ENCODE peak calls at places on chromosomes 13 and 19, in five cellular contexts. One of them, this sample, is unnamed.
A peak's percentile ranks its signal among the peaks of the same experiment; 100 is the strongest.

GRCh38 chr19:8151499-8152035 is 2.2 kb upstream of the FBN3 start:
- DNase-seq in RWPE2: no peak
- DNase-seq in hepatocyte: no peak
- DNase-seq in ovary: no peak
- DNase-seq in body of pancreas: no peak
- DNase-seq in this sample: no peak

GRCh38 chr13:24406524-24406923 is 97.1 kb downstream of the C1QTNF9 start:
- DNase-seq in RWPE2: no peak
- DNase-seq in hepatocyte: no peak
- DNase-seq in ovary: no peak
- DNase-seq in body of pancreas: no peak
- DNase-seq in this sample: no peak

GRCh38 chr19:7916137-7916907 is 1.7 kb downstream of the TGFBR3L start:
- DNase-seq in RWPE2: no peak
- DNase-seq in hepatocyte: peak; percentile 67
- DNase-seq in ovary: no peak
- DNase-seq in body of pancreas: no peak
- DNase-seq in this sample: no peak

GRCh38 chr13:45372189-45373115 is 31.5 kb upstream of the TPT1 start:
- DNase-seq in RWPE2: no peak
- DNase-seq in hepatocyte: no peak
- DNase-seq in ovary: no peak
- DNase-seq in body of pancreas: peak; percentile 32
- DNase-seq in this sample: no peak

GRCh38 chr19:50820086-50820485 is 3.5 kb downstream of the KLK1 start:
- DNase-seq in RWPE2: no peak
- DNase-seq in hepatocyte: no peak
- DNase-seq in ovary: no peak
- DNase-seq in body of pancreas: peak; percentile 35
- DNase-seq in this sample: no peak

GRCh38 chr13:62643007-62643483 is 1227.4 kb upstream of the PCDH20 start:
- DNase-seq in RWPE2: no peak
- DNase-seq in hepatocyte: peak; percentile 40
- DNase-seq in ovary: no peak
- DNase-seq in body of pancreas: no peak
- DNase-seq in this sample: no peak

GRCh38 chr13:59879281-59879680 is 284.4 kb downstream of the DIAPH3 start:
- DNase-seq in RWPE2: no peak
- DNase-seq in hepatocyte: no peak
- DNase-seq in ovary: no peak
- DNase-seq in body of pancreas: no peak
- DNase-seq in this sample: no peak

GRCh38 chr13:71285700-71286099 is 581.3 kb downstream of the DACH1 start:
- DNase-seq in RWPE2: no peak
- DNase-seq in hepatocyte: no peak
- DNase-seq in ovary: no peak
- DNase-seq in body of pancreas: peak; percentile 10
- DNase-seq in this sample: no peak

GRCh38 chr19:27846944-27847343 is 1366.0 kb downstream of the UQCRFS1 start:
- DNase-seq in RWPE2: no peak
- DNase-seq in hepatocyte: no peak
- DNase-seq in ovary: no peak
- DNase-seq in body of pancreas: no peak
- DNase-seq in this sample: no peak

GRCh38 chr19:31666126-31666525 is 316.9 kb upstream of the TSHZ3 start:
- DNase-seq in RWPE2: no peak
- DNase-seq in hepatocyte: no peak
- DNase-seq in ovary: no peak
- DNase-seq in body of pancreas: no peak
- DNase-seq in this sample: no peak

GRCh38 chr13:104567114-104567513 is 1500.9 kb upstream of the SLC10A2 start:
- DNase-seq in RWPE2: no peak
- DNase-seq in hepatocyte: no peak
- DNase-seq in ovary: no peak
- DNase-seq in body of pancreas: no peak
- DNase-seq in this sample: no peak

GRCh38 chr19:10262771-10263170 is 8.1 kb upstream of the ICAM1 start:
- DNase-seq in RWPE2: no peak
- DNase-seq in hepatocyte: no peak
- DNase-seq in ovary: no peak
- DNase-seq in body of pancreas: no peak
- DNase-seq in this sample: no peak

GRCh38 chr19:7926021-7926726 is at the start of gene CTXN1:
- DNase-seq in RWPE2: no peak
- DNase-seq in hepatocyte: peak; percentile 87
- DNase-seq in ovary: peak; percentile 78
- DNase-seq in body of pancreas: peak; percentile 80
- DNase-seq in this sample: no peak

GRCh38 chr19:44476559-44477408 is 23.5 kb downstream of the ZNF180 start:
- DNase-seq in RWPE2: no peak
- DNase-seq in hepatocyte: no peak
- DNase-seq in ovary: no peak
- DNase-seq in body of pancreas: no peak
- DNase-seq in this sample: no peak

GRCh38 chr19:49149652-49150105 is 5.5 kb downstream of the HRC start:
- DNase-seq in RWPE2: no peak
- DNase-seq in hepatocyte: peak; percentile 82
- DNase-seq in ovary: peak; percentile 62
- DNase-seq in body of pancreas: peak; percentile 73
- DNase-seq in this sample: peak; percentile 73

GRCh38 chr19:3692141-3693029 is 7.9 kb downstream of the PIP5K1C start:
- DNase-seq in RWPE2: no peak
- DNase-seq in hepatocyte: no peak
- DNase-seq in ovary: no peak
- DNase-seq in body of pancreas: no peak
- DNase-seq in this sample: no peak

GRCh38 chr19:15551183-15552004 is 43.1 kb downstream of the CYP4F22 start:
- DNase-seq in RWPE2: no peak
- DNase-seq in hepatocyte: no peak
- DNase-seq in ovary: no peak
- DNase-seq in body of pancreas: peak; percentile 41
- DNase-seq in this sample: no peak

GRCh38 chr13:31765441-31765840 is 26.1 kb downstream of the RXFP2 start:
- DNase-seq in RWPE2: no peak
- DNase-seq in hepatocyte: no peak
- DNase-seq in ovary: no peak
- DNase-seq in body of pancreas: no peak
- DNase-seq in this sample: no peak

GRCh38 chr13:21012841-21013681 is 48.3 kb downstream of the LATS2 start:
- DNase-seq in RWPE2: no peak
- DNase-seq in hepatocyte: no peak
- DNase-seq in ovary: no peak
- DNase-seq in body of pancreas: peak; percentile 38
- DNase-seq in this sample: no peak

GRCh38 chr13:111577956-111578595 is 257.6 kb downstream of the TEX29 start:
- DNase-seq in RWPE2: no peak
- DNase-seq in hepatocyte: no peak
- DNase-seq in ovary: no peak
- DNase-seq in body of pancreas: no peak
- DNase-seq in this sample: no peak

GRCh38 chr13:113595131-113595530 is 10.6 kb downstream of the TFDP1 start:
- DNase-seq in RWPE2: peak; percentile 3
- DNase-seq in hepatocyte: no peak
- DNase-seq in ovary: peak; percentile 0
- DNase-seq in body of pancreas: no peak
- DNase-seq in this sample: no peak

GRCh38 chr19:38989066-38989605 is 13.6 kb upstream of the FBXO17 start:
- DNase-seq in RWPE2: no peak
- DNase-seq in hepatocyte: peak; percentile 65
- DNase-seq in ovary: no peak
- DNase-seq in body of pancreas: peak; percentile 14
- DNase-seq in this sample: no peak

GRCh38 chr19:32830231-32831014 is 39.1 kb downstream of the SLC7A9 start:
- DNase-seq in RWPE2: no peak
- DNase-seq in hepatocyte: no peak
- DNase-seq in ovary: no peak
- DNase-seq in body of pancreas: no peak
- DNase-seq in this sample: no peak

GRCh38 chr13:51148223-51148951 is 37.3 kb upstream of the C13orf42 start:
- DNase-seq in RWPE2: no peak
- DNase-seq in hepatocyte: no peak
- DNase-seq in ovary: no peak
- DNase-seq in body of pancreas: no peak
- DNase-seq in this sample: no peak

GRCh38 chr19:54937926-54938325 is 9.4 kb downstream of the NLRP7 start:
- DNase-seq in RWPE2: no peak
- DNase-seq in hepatocyte: no peak
- DNase-seq in ovary: no peak
- DNase-seq in body of pancreas: no peak
- DNase-seq in this sample: no peak

GRCh38 chr13:75633285-75633684 is 2.8 kb upstream of the LMO7 start:
- DNase-seq in RWPE2: no peak
- DNase-seq in hepatocyte: no peak
- DNase-seq in ovary: no peak
- DNase-seq in body of pancreas: no peak
- DNase-seq in this sample: no peak

GRCh38 chr13:27355894-27356293 is 68.5 kb upstream of the GTF3A start:
- DNase-seq in RWPE2: no peak
- DNase-seq in hepatocyte: no peak
- DNase-seq in ovary: no peak
- DNase-seq in body of pancreas: no peak
- DNase-seq in this sample: peak; percentile 53

GRCh38 chr13:98263841-98264240 is 86.8 kb upstream of the RNF113B start:
- DNase-seq in RWPE2: no peak
- DNase-seq in hepatocyte: no peak
- DNase-seq in ovary: no peak
- DNase-seq in body of pancreas: no peak
- DNase-seq in this sample: no peak

GRCh38 chr13:110340812-110341444 is 33.8 kb downstream of the COL4A2 start:
- DNase-seq in RWPE2: no peak
- DNase-seq in hepatocyte: peak; percentile 51
- DNase-seq in ovary: peak; percentile 75
- DNase-seq in body of pancreas: peak; percentile 46
- DNase-seq in this sample: no peak

GRCh38 chr19:54465367-54466109 is 2.0 kb upstream of the LENG9 start:
- DNase-seq in RWPE2: no peak
- DNase-seq in hepatocyte: no peak
- DNase-seq in ovary: no peak
- DNase-seq in body of pancreas: no peak
- DNase-seq in this sample: no peak

GRCh38 chr19:42018503-42019193 is 24.6 kb upstream of the ATP1A3 start:
- DNase-seq in RWPE2: no peak
- DNase-seq in hepatocyte: no peak
- DNase-seq in ovary: no peak
- DNase-seq in body of pancreas: no peak
- DNase-seq in this sample: no peak

GRCh38 chr19:17091758-17092333 is 16.3 kb downstream of the MYO9B start:
- DNase-seq in RWPE2: no peak
- DNase-seq in hepatocyte: no peak
- DNase-seq in ovary: no peak
- DNase-seq in body of pancreas: peak; percentile 15
- DNase-seq in this sample: no peak

GRCh38 chr19:48480476-48481190 is 11.5 kb downstream of the CYTH2 start:
- DNase-seq in RWPE2: no peak
- DNase-seq in hepatocyte: no peak
- DNase-seq in ovary: peak; percentile 61
- DNase-seq in body of pancreas: peak; percentile 59
- DNase-seq in this sample: no peak

GRCh38 chr13:71774863-71775262 is 92.1 kb downstream of the DACH1 start:
- DNase-seq in RWPE2: no peak
- DNase-seq in hepatocyte: no peak
- DNase-seq in ovary: no peak
- DNase-seq in body of pancreas: no peak
- DNase-seq in this sample: no peak

GRCh38 chr19:45577111-45577905 is 7.3 kb downstream of the OPA3 start:
- DNase-seq in RWPE2: peak; percentile 93
- DNase-seq in hepatocyte: peak; percentile 86
- DNase-seq in ovary: peak; percentile 68
- DNase-seq in body of pancreas: peak; percentile 73
- DNase-seq in this sample: no peak
- H3K4me3 ChIP-seq in RWPE2: no peak overlapping the region
- H3K4me3 ChIP-seq in hepatocyte: no peak overlapping the region
- H3K4me3 ChIP-seq in ovary: no peak overlapping the region
- H3K4me3 ChIP-seq in body of pancreas: no peak overlapping the region
- H3K4me3 ChIP-seq in this sample: no peak overlapping the region

DNA sequence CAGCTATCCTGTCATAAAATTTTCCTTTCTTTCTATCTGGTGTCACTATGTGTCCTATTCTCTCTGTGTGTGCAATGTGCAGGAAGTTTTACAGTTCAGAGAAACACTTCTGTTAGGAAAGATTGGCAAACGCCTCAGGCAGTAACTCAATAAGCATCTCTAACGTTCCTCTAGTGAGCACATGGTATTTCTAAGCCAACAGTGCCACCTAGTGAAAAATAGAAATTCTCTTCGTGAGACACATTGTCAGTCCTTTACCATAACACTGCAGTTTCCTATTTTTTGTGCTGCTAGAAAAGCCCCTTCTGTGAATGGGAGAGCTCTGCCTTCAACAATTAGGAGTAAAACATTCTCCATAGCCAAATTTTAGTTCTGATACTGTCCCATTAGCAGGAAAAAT is 50.7 kb downstream of the ZNF723 start:
- DNase-seq in RWPE2: no peak
- DNase-seq in hepatocyte: peak; percentile 13
- DNase-seq in ovary: no peak
- DNase-seq in body of pancreas: no peak
- DNase-seq in this sample: no peak
- TF ChIP-seq CTCF in RWPE2: no peak
- TF ChIP-seq CTCF in hepatocyte: peak; percentile 23
- TF ChIP-seq CTCF in ovary: peak; percentile 32
- TF ChIP-seq CTCF in body of pancreas: peak; percentile 38
- TF ChIP-seq CTCF in this sample: peak; percentile 77

GRCh38 chr19:5152767-5153532 is 184.0 kb downstream of the KDM4B start:
- DNase-seq in RWPE2: no peak
- DNase-seq in hepatocyte: no peak
- DNase-seq in ovary: no peak
- DNase-seq in body of pancreas: no peak
- DNase-seq in this sample: peak; percentile 23
- H3K27me3 ChIP-seq in RWPE2: no peaks in the 10 kb centered on the region
- H3K27me3 ChIP-seq in hepatocyte: no peaks in the 10 kb centered on the region
- H3K27me3 ChIP-seq in ovary: no peaks in the 10 kb centered on the region
- H3K27me3 ChIP-seq in body of pancreas: no peaks in the 10 kb centered on the region
- H3K27me3 ChIP-seq in this sample: no peaks in the 10 kb centered on the region

DNA sequence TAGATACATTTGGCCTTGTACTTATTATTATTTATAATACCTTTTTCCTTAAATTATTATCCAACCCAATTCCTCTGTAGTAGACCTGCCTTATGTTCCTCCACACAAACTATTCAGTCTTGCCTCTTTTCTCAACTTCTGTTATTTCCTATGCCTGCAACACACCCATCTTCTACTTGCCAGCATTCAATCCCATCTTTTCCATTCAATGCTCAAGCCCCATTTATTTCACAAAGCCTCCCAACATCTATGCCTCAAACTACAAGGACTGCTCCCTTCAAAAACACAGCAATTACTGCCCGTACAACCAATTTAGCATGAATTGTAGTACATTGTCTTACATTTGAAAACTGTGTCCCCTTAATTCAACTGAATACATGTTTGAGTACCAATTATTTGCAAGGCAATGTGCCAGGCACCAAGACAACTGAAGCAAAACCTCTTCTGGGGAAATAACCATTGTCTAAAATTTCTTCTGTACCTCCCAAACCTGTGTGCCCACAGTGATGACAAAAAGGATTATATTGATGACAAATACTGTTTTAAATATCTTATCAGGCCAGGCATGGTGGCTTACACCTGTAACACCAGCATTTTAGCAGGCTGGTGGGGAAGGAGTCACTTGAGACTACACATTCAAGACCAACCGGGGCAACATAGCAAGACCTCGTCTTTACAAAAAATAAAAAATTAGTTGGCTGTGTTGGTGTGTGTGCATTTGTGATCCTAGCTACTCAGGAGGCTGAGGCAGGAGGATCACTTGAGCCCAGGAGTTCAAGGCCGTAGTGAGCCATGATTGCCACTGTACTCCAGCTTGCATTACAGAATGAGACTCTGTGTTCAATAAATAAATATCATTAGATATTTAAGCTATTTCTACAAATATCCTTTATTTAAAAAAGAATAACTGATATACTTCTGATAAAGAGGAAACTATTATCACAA is 35.1 kb downstream of the ELF1 start:
- DNase-seq in RWPE2: no peak
- DNase-seq in hepatocyte: no peak
- DNase-seq in ovary: no peak
- DNase-seq in body of pancreas: no peak
- DNase-seq in this sample: no peak
- H3K4me3 ChIP-seq in RWPE2: peak overlapping the region; percentile 17
- H3K4me3 ChIP-seq in hepatocyte: no peak overlapping the region
- H3K4me3 ChIP-seq in ovary: no peak overlapping the region
- H3K4me3 ChIP-seq in body of pancreas: no peak overlapping the region
- H3K4me3 ChIP-seq in this sample: peak overlapping the region; percentile 49